ENCODE peak calls at places on chromosomes 13 and 19, in six cellular contexts. E is cardiac muscle cell; T is A549; B is activated naive CD8-positive, alpha-beta T cell treated with anti-CD3 and anti-CD28 coated beads for 36 hours; X is T-helper 2 cell treated with Interferon-gamma antibody and Interleukin-4, amounts not matched to agents 5 μg/mL and 100 μg/mL, for 36 hours; S is AG10803. W is an unnamed sample.
A peak's percentile ranks its signal among the peaks of the same experiment; 100 is the strongest.

GRCh38 chr19:43674630-43674982 is 4.6 kb upstream of the PLAUR start:
- DNase-seq in E (no peak), S (peak; percentile 59), X (no peak), B (no peak), T (no peak), W (no peak)

GRCh38 chr13:93116809-93117208 is 109.8 kb upstream of the GPC6 start:
- DNase-seq in S (no peak), T (no peak), B (no peak), E (no peak), X (no peak), W (no peak)

GRCh38 chr13:20297181-20297580 is 65.1 kb upstream of the GJB6 start:
- DNase-seq in B (no peak), X (no peak), E (no peak), S (no peak), T (no peak), W (no peak)

GRCh38 chr13:73754727-73755292 is 379.4 kb downstream of the KLF12 start:
- DNase-seq in S (peak; percentile 62), X (no peak), T (peak; percentile 46), E (peak; percentile 69), B (no peak), W (peak; percentile 80)

GRCh38 chr13:49435992-49436391 is 7.9 kb downstream of the CAB39L start:
- DNase-seq in S (peak; percentile 68), T (no peak), E (no peak), X (no peak), B (no peak), W (no peak)

GRCh38 chr13:24921003-24921402 is 157.0 kb downstream of the RNF17 start:
- DNase-seq in B (no peak), X (no peak), S (no peak), T (no peak), E (no peak), W (no peak)

GRCh38 chr19:13209797-13210775 is 59.9 kb downstream of the IER2 start:
- DNase-seq in B (no peak), E (no peak), T (no peak), S (no peak), X (no peak), W (no peak)

GRCh38 chr19:17678836-17679235 is 9.3 kb downstream of the UNC13A start:
- DNase-seq in E (no peak), S (no peak), X (no peak), T (no peak), B (no peak), W (no peak)

GRCh38 chr19:37472165-37472564 is 3.0 kb downstream of the ZNF570 start:
- DNase-seq in T (no peak), E (no peak), B (no peak), S (no peak), X (no peak), W (no peak)

GRCh38 chr13:98108330-98108729 is 34.6 kb upstream of the FARP1 start:
- DNase-seq in X (no peak), S (peak; percentile 73), B (no peak), T (no peak), E (no peak), W (no peak)

GRCh38 chr19:55146078-55146647 is 2.8 kb downstream of the TNNT1 start:
- DNase-seq in E (no peak), X (no peak), B (peak; percentile 30), S (no peak), T (peak; percentile 85), W (peak; percentile 75)

GRCh38 chr19:41871573-41872383 is 5.3 kb upstream of the CD79A start:
- DNase-seq in B (peak; percentile 80), S (no peak), E (no peak), T (peak; percentile 56), X (peak; percentile 83), W (peak; percentile 43)

GRCh38 chr13:50400930-50401553 is 385.8 kb downstream of the KCNRG start:
- DNase-seq in E (no peak), S (peak; percentile 86), T (no peak), X (no peak), B (no peak), W (no peak)

GRCh38 chr19:16876904-16877361 is 11.9 kb upstream of the F2RL3 start:
- DNase-seq in T (no peak), X (no peak), E (no peak), B (no peak), S (no peak), W (no peak)

GRCh38 chr19:18279516-18280246 is 1.7 kb downstream of the JUND start:
- DNase-seq in E (peak; percentile 97), B (peak; percentile 92), T (peak; percentile 91), S (peak; percentile 94), X (peak; percentile 88), W (peak; percentile 94)

GRCh38 chr13:30486230-30487074 is 20.7 kb upstream of the HMGB1 start:
- DNase-seq in B (no peak), T (no peak), E (no peak), S (peak; percentile 21), X (no peak), W (no peak)

GRCh38 chr13:99296270-99296865 is 10.8 kb downstream of the GPR183 start:
- DNase-seq in X (no peak), T (no peak), S (no peak), E (no peak), B (no peak), W (no peak)

GRCh38 chr13:19155321-19155861 is 26.2 kb downstream of the TUBA3C start:
- DNase-seq in T (no peak), S (no peak), E (no peak), X (no peak), B (no peak), W (no peak)

GRCh38 chr19:3441089-3441985 is 39.0 kb downstream of the SMIM24 start:
- DNase-seq in B (no peak), S (no peak), E (no peak), X (no peak), T (no peak), W (no peak)

GRCh38 chr13:108302279-108302678 is 32.8 kb downstream of the TNFSF13B start:
- DNase-seq in X (no peak), T (no peak), E (no peak), S (no peak), B (no peak), W (no peak)

W was measured in HAP-1.